ENCODE peak calls at places on chromosomes 1 and 21, in ten cellular contexts. B is ovary; A is PC-3; O is CD4-positive, alpha-beta memory T cell; N is SJCRH30; I is heart right ventricle; Z is GM23248; E is aorta; L is fibroblast of lung; Q is caudate nucleus. X is an unnamed sample.

GRCh38 chr1:29554208-29554778 is 318.0 kb downstream of the PTPRU start:
- DNase-seq in L (no peak), O (no peak), N (no peak), E (no peak), A (no peak), Z (no peak), Q (no peak), B (no peak), I (no peak), X (no peak)

GRCh38 chr1:23657659-23658275 is 33.8 kb upstream of the RPL11 start:
- DNase-seq in Z (peak; percentile 71), B (peak; percentile 45), A (peak; percentile 49), N (peak; percentile 76), L (peak; percentile 23), E (peak; percentile 69), Q (no peak), O (no peak), I (peak; percentile 51), X (no peak)

GRCh38 chr1:38274974-38275373 is 228.4 kb upstream of the POU3F1 start:
- DNase-seq in E (no peak), N (no peak), B (no peak), Z (no peak), I (peak; percentile 22), A (no peak), Q (no peak), L (peak; percentile 40), O (no peak), X (no peak)

GRCh38 chr1:209768354-209768774 is 12.5 kb downstream of the TRAF3IP3 start:
- DNase-seq in Q (no peak), E (no peak), Z (no peak), B (no peak), I (no peak), L (no peak), O (peak; percentile 92), A (no peak), N (no peak), X (no peak)

GRCh38 chr21:46099476-46099875 is 1.6 kb downstream of the COL6A2 start:
- DNase-seq in E (peak; percentile 63), B (peak; percentile 60), O (no peak), A (peak; percentile 57), Q (no peak), Z (peak; percentile 74), L (no peak), I (peak; percentile 47), N (no peak), X (no peak)

GRCh38 chr1:175272361-175272760 is 79.8 kb upstream of the KIAA0040 start:
- DNase-seq in Z (no peak), L (no peak), N (no peak), E (no peak), A (no peak), B (no peak), O (no peak), I (no peak), Q (no peak), X (no peak)

GRCh38 chr1:168476588-168477379 is 67.0 kb downstream of the XCL2 start:
- DNase-seq in B (no peak), E (no peak), I (no peak), Z (no peak), A (no peak), L (no peak), Q (no peak), N (no peak), O (no peak), X (no peak)

GRCh38 chr21:15140321-15141019 is 75.7 kb upstream of the NRIP1 start:
- DNase-seq in Q (no peak), L (no peak), O (no peak), E (no peak), Z (no peak), A (no peak), N (peak; percentile 75), B (no peak), I (no peak), X (no peak)

GRCh38 chr1:15289251-15289651 is 42.2 kb downstream of the FHAD1 start:
- DNase-seq in B (no peak), I (no peak), E (no peak), N (no peak), A (no peak), O (no peak), Z (no peak), Q (no peak), L (no peak), X (no peak)

GRCh38 chr1:1291611-1292441 is 11.6 kb downstream of the SCNN1D start:
- DNase-seq in I (peak; percentile 56), A (peak; percentile 89), E (no peak), O (peak; percentile 71), L (peak; percentile 61), Q (no peak), N (peak; percentile 87), B (peak; percentile 76), Z (peak; percentile 69), X (no peak)

GRCh38 chr1:30272288-30273020 is 450.9 kb downstream of the MATN1 start:
- DNase-seq in I (no peak), N (no peak), B (no peak), O (no peak), Z (no peak), E (no peak), A (no peak), L (no peak), Q (no peak), X (no peak)

GRCh38 chr1:152252157-152252556 is 28.2 kb upstream of the HRNR start:
- DNase-seq in I (no peak), O (peak; percentile 23), B (no peak), E (no peak), L (peak; percentile 75), A (no peak), Q (no peak), Z (peak; percentile 77), N (no peak), X (no peak)

DNA sequence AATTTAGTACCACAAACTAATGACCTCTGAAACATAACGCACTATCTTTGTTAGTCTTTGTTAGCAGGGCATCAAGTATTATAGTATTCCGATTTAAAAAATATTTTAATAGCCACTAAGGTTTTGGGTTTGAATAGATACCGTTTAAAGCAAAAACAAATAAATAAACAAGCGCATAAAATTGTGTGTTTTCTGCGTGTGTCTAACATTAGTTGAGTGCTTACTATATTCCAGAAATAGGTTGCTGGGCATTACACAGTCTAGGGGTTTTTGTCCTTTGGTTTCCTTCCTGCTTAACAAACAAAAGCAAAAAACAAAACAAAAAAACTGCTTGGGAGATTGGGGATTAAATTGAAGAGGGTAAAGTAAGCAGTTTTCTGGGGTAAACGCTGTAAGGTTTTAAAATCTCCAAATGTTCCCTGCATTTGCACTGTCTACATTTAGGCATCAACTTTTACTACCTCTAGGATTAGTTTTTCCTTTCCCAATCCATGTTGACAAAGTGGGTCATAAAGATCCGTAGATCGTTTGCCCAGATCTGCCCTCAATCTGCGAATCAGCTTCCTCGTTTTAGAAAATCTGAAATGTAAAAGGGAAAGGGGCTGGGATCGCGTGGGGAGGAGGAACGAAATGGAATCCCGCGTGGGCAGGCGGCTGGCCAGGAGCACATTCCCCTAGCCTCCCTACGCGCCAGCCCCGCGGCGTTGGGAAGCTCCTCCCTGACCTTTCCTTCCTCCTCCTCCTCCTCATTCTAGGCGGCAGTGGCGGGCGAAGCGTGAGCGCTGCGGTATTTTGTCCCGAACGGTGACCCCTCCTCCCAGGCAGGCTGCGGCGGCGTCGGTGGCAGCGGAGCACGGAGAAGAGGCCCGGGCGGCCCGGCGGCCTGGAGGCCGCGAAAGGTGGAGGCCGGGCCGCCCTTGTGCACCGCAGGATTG is at the start of gene KCTD3:
- DNase-seq in Q (peak; percentile 63), E (peak; percentile 88), L (peak; percentile 68), Z (peak; percentile 76), B (peak; percentile 81), A (peak; percentile 89), N (peak; percentile 81), O (no peak), I (peak; percentile 87), X (peak; percentile 66)
- H3K27ac ChIP-seq in Q (peak within 1 kb of the TSS; percentile 82), E (peak within 1 kb of the TSS; percentile 83), L (peak within 1 kb of the TSS; percentile 85), Z (peak within 1 kb of the TSS; percentile 81), B (peak within 1 kb of the TSS; percentile 96), A (peak within 1 kb of the TSS; percentile 88), N (peak within 1 kb of the TSS; percentile 88), O (no peak within 1 kb of the TSS), I (peak within 1 kb of the TSS; percentile 90), X (peak within 1 kb of the TSS; percentile 95)

DNA sequence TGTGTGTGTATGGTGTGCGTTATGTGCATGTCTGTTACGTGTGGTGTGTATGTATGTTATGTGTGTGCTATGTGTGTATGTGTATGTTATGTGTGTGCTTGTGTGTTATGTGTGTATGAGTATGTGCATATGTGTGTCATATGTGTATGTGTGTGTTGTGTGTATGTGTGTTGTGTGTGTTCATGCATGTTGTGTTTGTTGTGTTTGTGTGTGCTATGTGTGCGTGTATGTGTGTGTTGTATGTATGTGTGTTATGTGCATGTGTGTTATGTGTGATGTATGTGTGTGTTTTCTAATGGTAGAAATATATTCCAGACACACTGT is 50.2 kb downstream of the TOMM20 start:
- DNase-seq in I (no peak), E (no peak), A (no peak), Z (no peak), L (no peak), Q (no peak), O (no peak), B (no peak), N (no peak), X (no peak)
- H3K27ac ChIP-seq in I (peak overlapping the region; percentile 93), E (no peak overlapping the region), A (peak overlapping the region; percentile 95), Z (peak overlapping the region; percentile 54), L (peak overlapping the region; percentile 71), Q (no peak overlapping the region), O (no peak overlapping the region), B (no peak overlapping the region), N (no peak overlapping the region), X (no peak overlapping the region)

DNA sequence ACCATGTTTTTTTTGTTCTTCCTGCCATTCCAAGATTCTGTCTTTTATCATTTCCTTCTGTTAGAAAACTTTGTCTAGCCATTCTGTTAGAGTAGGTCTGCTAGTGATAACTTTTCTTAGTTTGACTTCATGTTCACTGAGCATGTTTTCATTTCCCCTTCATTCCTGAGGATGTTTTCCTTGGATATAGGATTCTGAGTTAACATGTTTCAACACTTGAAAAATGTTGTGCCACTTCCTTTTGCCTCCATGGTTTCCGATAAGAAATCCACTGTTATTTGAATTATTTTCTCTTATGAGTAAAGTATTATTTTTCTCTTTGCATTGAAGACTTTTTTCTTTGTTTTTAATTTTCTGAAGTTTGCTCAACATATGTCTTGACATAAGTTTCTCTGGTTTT is 66.7 kb downstream of the ATP1A1 start:
- DNase-seq in Q (no peak), E (no peak), N (no peak), O (no peak), L (peak; percentile 34), B (no peak), I (no peak), Z (no peak), A (no peak), X (no peak)
- H3K27ac ChIP-seq in Q (no peak overlapping the region), E (peak overlapping the region; percentile 43), N (no peak overlapping the region), O (no peak overlapping the region), L (no peak overlapping the region), B (no peak overlapping the region), I (no peak overlapping the region), Z (no peak overlapping the region), A (no peak overlapping the region), X (no peak overlapping the region)

DNA sequence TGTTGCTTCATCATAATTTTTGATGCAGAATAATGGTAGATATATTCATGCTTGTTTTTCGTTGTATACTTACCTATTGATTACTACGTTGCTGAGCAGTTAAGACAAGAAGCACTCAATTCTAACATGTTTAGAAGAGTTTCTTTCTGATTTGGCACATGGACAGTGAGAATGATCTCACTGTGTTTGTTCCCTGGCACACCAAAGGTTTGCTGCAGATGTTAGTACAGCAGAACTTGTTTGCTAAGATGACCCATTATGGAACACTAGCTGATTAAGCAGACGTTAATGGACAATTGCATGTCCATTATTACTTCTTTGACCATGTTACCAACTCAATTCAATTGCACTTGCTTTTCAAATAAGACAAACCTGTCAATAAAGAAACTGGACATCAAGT is 184.7 kb upstream of the SGIP1 start:
- DNase-seq in O (no peak), A (peak; percentile 48), N (no peak), L (no peak), I (no peak), E (no peak), Z (peak; percentile 52), Q (no peak), B (no peak), X (no peak)
- H3K27ac ChIP-seq in O (peak overlapping the region; percentile 70), A (peak overlapping the region; percentile 70), N (peak overlapping the region; percentile 43), L (no peak overlapping the region), I (peak overlapping the region; percentile 75), E (no peak overlapping the region), Z (peak overlapping the region; percentile 78), Q (peak overlapping the region; percentile 88), B (no peak overlapping the region), X (peak overlapping the region; percentile 72)

X was measured in substantia nigra.